ENCODE peak calls at places on chromosomes 7 and 10, in four cellular contexts. K, Y, J and G are unnamed samples.

GRCh38 chr7:14403587-14403986 is 414.1 kb upstream of the ETV1 start:
- DNase-seq in Y (no peak), J (no peak), K (no peak), G (no peak)

GRCh38 chr7:46927131-46927810 is 654.6 kb downstream of the TNS3 start:
- DNase-seq in J (no peak), K (no peak), Y (no peak), G (no peak)

GRCh38 chr7:41503438-41503837 is 199.5 kb downstream of the INHBA start:
- DNase-seq in J (no peak), K (no peak), Y (peak), G (no peak)

GRCh38 chr10:86306628-86307278 is 59.8 kb downstream of the GRID1 start:
- DNase-seq in K (peak), Y (peak), J (no peak), G (peak)

GRCh38 chr7:128740996-128741395 is 1.8 kb downstream of the CALU start:
- DNase-seq in J (no peak), K (no peak), Y (peak), G (no peak)

GRCh38 chr10:110512461-110513187 is 14.9 kb downstream of the DUSP5 start:
- DNase-seq in K (no peak), Y (peak), J (no peak), G (peak)

GRCh38 chr10:124604214-124605000 is 139.8 kb downstream of the FAM53B start:
- DNase-seq in Y (no peak), K (no peak), J (no peak), G (no peak)

GRCh38 chr7:72406820-72407403 is 5.2 kb downstream of the CALN1 start:
- DNase-seq in K (no peak), Y (no peak), J (no peak), G (no peak)

GRCh38 chr7:102451371-102452054 is 13.2 kb downstream of the ALKBH4 start:
- DNase-seq in K (peak), Y (no peak), J (no peak), G (peak)

GRCh38 chr7:106485919-106486318 is 175.0 kb downstream of the CCDC71L start:
- DNase-seq in Y (peak), K (no peak), J (no peak), G (no peak)

GRCh38 chr10:3054816-3055202 is 12.5 kb upstream of the PFKP start:
- DNase-seq in K (no peak), Y (no peak), J (no peak), G (no peak)

GRCh38 chr7:142554555-142555532 is 194.4 kb upstream of the PRSS1 start:
- DNase-seq in J (no peak), K (no peak), Y (peak), G (no peak)

GRCh38 chr7:5477723-5478531 is 54.3 kb upstream of the TNRC18 start:
- DNase-seq in Y (no peak), J (no peak), K (peak), G (no peak)
- TF ChIP-seq CTCF in Y (peak), J (no peak), K (peak), G (no peak)

GRCh38 chr7:107998150-107998549 is 4.8 kb downstream of the LAMB1 start:
- DNase-seq in K (no peak), Y (no peak), J (no peak), G (no peak)
- H3K27ac ChIP-seq in K (no peak), Y (no peak), J (no peak), G (no peak)

DNA sequence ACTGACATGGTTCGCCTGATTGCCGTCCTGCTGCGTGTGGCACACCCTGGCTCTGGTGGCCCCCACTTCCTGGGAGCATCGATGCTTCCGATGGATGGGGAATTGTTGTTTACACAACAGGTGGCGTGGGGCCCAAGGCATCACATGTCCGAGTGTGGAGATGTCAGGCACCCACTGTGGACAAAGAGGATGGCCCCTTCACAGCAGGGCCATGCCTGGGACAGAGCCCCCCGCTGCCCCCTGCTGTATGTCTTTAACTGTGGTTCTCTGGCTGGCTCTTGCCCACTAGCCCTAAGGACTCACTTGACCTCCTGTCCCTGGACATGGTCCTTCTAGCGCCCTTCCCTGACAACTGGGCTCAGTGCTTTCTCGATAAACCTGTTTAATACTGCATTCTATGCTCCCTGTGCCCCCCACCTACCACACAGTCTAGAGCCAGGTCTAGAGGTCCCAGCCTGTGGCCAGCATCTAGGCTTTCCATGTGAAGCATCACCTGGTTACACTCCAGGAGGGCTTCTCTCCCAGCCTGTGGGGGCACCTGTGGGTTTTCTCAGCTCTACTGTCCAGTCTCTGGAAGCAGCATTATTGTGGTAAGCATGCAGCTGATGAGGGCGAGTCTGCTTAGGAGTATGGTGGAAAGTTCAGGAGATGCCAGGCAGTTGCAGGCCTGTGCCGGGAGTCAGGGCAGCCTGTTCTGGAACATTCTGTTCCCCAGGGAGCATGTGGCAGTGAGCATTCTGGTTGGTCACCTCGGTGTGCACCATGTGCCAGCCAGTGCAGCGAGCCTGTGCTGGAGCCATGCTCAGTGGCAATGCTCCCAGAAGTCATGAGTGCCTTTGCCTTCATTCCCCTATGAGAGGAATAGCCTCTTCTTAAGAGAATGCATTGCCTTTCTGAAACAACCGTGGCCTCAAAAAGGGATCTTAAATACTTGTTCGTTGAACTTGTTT is 10.4 kb downstream of the ADCY1 start:
- DNase-seq in K (no peak), J (no peak), Y (no peak), G (no peak)
- TF ChIP-seq CTCF in K (no peak), J (no peak), Y (no peak), G (no peak)

DNA sequence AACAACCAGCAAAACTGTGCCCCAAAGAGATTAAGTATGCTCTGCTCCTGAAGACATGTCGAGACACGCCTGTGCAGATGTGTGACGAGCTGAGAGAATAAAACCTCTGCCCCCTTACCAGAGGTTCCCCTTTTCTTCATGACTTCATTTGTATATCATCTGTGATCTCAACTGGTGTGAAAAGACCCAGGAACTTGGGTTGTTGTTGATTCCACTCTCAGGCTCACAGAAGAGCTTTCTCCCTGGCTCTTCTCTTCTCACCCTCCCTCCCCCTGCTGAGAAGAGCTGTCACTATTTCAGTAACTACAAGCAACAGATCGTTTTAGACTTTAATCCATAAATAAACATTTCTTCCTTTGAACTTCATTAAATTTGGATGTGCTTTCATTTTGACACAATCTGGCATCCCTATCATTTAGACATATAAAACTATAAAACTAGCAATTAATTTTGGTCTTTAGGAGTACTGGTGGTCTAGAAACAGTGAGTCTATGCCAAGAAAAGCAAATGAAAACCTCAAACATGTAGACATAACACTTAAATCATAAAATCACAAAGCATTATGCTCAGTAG is 179.3 kb upstream of the FZD8 start:
- DNase-seq in K (no peak), Y (no peak), J (no peak), G (no peak)
- H3K27ac ChIP-seq in K (no peak), Y (no peak), J (no peak), G (no peak)

GRCh38 chr10:13161267-13162012 is at the start of gene MCM10:
- DNase-seq in J (peak), K (peak), Y (peak), G (peak)

GRCh38 chr10:13165177-13165576 is 3.8 kb downstream of the MCM10 start:
- DNase-seq in J (no peak), Y (no peak), K (no peak), G (no peak)

GRCh38 chr10:13160934-13161266 is 458 bp upstream of the MCM10 start:
- DNase-seq in J (no peak), K (no peak), Y (no peak), G (no peak)

GRCh38 chr10:13163859-13164258 is 2.5 kb downstream of the MCM10 start:
- DNase-seq in Y (no peak), J (no peak), K (no peak), G (no peak)

GRCh38 chr10:13162013-13162364 is 631 bp downstream of the MCM10 start:
- DNase-seq in K (no peak), J (no peak), Y (no peak), G (no peak)
- TF ChIP-seq CTCF in K (no peak), J (no peak), Y (no peak), G (no peak)

GRCh38 chr10:11878776-11879175 is 55.6 kb downstream of the PROSER2 start:
- DNase-seq in K (no peak), J (no peak), Y (no peak), G (no peak)
- H3K27ac ChIP-seq in K (no peak), J (no peak), Y (no peak), G (peak)

DNA sequence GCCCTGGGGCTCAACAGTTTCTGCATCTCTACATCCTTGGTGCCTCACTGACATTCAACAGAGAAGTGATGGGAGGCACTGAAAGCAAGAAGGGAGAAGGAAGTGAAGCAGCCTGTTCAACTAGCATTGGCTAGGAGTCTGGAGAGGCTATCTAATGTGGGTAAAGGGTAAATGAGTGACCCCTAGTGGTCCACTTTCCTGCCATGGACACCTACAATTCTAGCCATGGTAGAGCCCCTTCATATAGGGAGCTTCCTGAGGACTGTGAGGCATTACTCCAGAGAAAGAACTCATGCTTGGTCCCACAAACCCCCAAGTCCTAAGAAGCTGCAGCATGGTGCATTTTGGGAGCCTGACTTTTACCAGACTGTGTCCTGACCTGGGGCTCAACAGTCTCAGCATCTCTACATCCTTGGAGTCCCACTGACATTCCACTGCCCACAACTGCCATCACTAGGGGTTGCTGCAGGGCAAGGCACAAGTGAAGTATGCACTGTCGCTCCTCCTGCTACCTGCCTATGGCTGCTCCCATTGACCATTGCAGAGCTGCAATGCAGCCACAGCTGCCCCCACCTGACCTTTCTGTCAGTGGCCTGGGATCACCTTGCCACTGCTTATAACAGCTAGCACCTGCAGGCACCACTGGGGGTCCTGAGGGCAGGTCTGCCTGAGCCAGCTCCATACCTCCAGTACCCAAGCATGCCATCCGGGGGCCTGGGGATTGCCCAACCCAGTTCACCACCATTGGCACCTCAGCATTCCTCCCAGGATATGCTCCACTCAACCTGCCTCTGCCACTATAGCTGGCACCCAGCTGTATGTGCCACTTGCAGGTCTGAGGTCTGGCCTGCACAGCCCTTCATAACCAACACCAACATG is 44.1 kb upstream of the CDK6 start:
- DNase-seq in Y (peak), K (peak), J (no peak), G (no peak)
- TF ChIP-seq CTCF in Y (peak), K (peak), J (no peak), G (no peak)

GRCh38 chr10:93386496-93387369 is 95.4 kb downstream of the MYOF start:
- DNase-seq in K (no peak), J (no peak), Y (peak), G (no peak)
- H3K27ac ChIP-seq in K (no peak), J (no peak), Y (peak), G (peak)

DNA sequence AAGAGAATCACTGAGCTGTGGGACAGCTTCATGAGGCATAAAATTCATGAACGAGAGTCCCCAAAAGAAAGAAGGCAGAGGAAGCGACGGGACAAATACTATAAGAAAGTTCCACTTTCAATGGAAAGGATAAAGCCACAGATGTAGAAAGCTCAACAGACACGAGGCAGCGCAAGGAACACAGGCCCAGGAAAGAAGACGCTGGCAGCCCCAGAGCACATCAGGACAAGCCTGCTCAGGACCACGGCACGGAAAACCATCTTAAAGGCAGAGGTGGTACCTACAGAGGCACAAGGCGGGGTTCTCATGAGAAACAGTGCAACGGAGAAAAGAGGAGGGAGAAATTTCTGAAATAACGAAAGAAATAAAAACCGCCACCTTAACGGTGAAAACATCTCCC is 273.4 kb downstream of the MAD1L1 start:
- DNase-seq in K (no peak), Y (no peak), J (peak), G (no peak)
- TF ChIP-seq CTCF in K (no peak), Y (no peak), J (no peak), G (no peak)